ENCODE peak calls at places on chromosomes 2 and 18, in nine cellular contexts. O, Q, G, I, P, M, E, Z and B are unnamed samples.

GRCh38 chr2:105761931-105762515 is 17.3 kb downstream of the NCK2 start:
- DNase-seq in O (peak), Q (no peak), G (peak), I (no peak), P (no peak), M (no peak), E (peak), Z (peak), B (no peak)

GRCh38 chr2:10424051-10424450 is 24.1 kb downstream of the ODC1 start:
- DNase-seq in O (no peak), Q (no peak), G (peak), I (no peak), P (no peak), M (no peak), E (no peak), Z (peak), B (no peak)

GRCh38 chr2:152396051-152396511 is 61.1 kb downstream of the FMNL2 start:
- DNase-seq in O (no peak), Q (no peak), G (peak), I (no peak), P (no peak), M (no peak), E (no peak), Z (peak), B (no peak)

GRCh38 chr18:45748531-45748930 is 24.6 kb downstream of the SLC14A1 start:
- DNase-seq in O (no peak), Q (no peak), G (no peak), I (no peak), P (no peak), M (no peak), E (no peak), Z (peak), B (no peak)

GRCh38 chr18:6881034-6881800 is 151.7 kb downstream of the ARHGAP28 start:
- DNase-seq in O (no peak), Q (no peak), G (peak), I (no peak), P (no peak), M (no peak), E (no peak), Z (peak), B (no peak)

GRCh38 chr2:27824401-27824800 is 52.9 kb downstream of the MRPL33 start:
- DNase-seq in O (no peak), Q (no peak), G (no peak), I (no peak), P (no peak), M (no peak), E (no peak), Z (no peak), B (no peak)

GRCh38 chr18:61541673-61542072 is 208.4 kb downstream of the CDH20 start:
- DNase-seq in O (no peak), Q (no peak), G (no peak), I (no peak), P (no peak), M (no peak), E (no peak), Z (peak), B (no peak)

GRCh38 chr2:236305531-236305930 is 41.3 kb upstream of the ASB18 start:
- DNase-seq in O (no peak), Q (no peak), G (no peak), I (no peak), P (no peak), M (no peak), E (no peak), Z (no peak), B (no peak)

GRCh38 chr2:236871500-236872001 is 214.1 kb upstream of the COPS8 start:
- DNase-seq in O (no peak), Q (no peak), G (peak), I (peak), P (peak), M (peak), E (no peak), Z (peak), B (peak)

GRCh38 chr18:70301667-70302066 is 12.8 kb downstream of the SOCS6 start:
- DNase-seq in O (no peak), Q (no peak), G (no peak), I (no peak), P (no peak), M (no peak), E (no peak), Z (no peak), B (no peak)

GRCh38 chr18:58290059-58290747 is 246.2 kb downstream of the NEDD4L start:
- DNase-seq in O (no peak), Q (no peak), G (peak), I (no peak), P (no peak), M (no peak), E (no peak), Z (peak), B (no peak)

GRCh38 chr2:29013046-29013780 is 32.1 kb downstream of the TOGARAM2 start:
- DNase-seq in O (no peak), Q (no peak), G (peak), I (no peak), P (no peak), M (no peak), E (no peak), Z (peak), B (no peak)

GRCh38 chr2:98514879-98515570 is 70.4 kb downstream of the INPP4A start:
- DNase-seq in O (no peak), Q (no peak), G (peak), I (peak), P (no peak), M (peak), E (no peak), Z (peak), B (no peak)